ENCODE peak calls at places on chromosome 3, in eight cellular contexts. Y, Z, F, H, K, M, J and S are unnamed samples.

GRCh38 chr3:134517796-134518195 is 31.9 kb downstream of the CEP63 start:
- DNase-seq in H (no peak), M (no peak), Z (no peak), K (no peak), Y (no peak), J (no peak), F (no peak), S (no peak)

GRCh38 chr3:3739345-3740060 is 59.7 kb upstream of the LRRN1 start:
- DNase-seq in J (no peak), K (no peak), F (no peak), Y (no peak), H (no peak), Z (no peak), M (no peak), S (no peak)

GRCh38 chr3:78140274-78140673 is 1100.4 kb downstream of the ROBO2 start:
- DNase-seq in Y (no peak), K (no peak), F (no peak), H (no peak), Z (no peak), J (no peak), M (no peak), S (no peak)

GRCh38 chr3:153180860-153181372 is 18.9 kb downstream of the RAP2B start:
- DNase-seq in M (no peak), H (no peak), Y (no peak), F (no peak), J (no peak), K (no peak), Z (no peak), S (no peak)

GRCh38 chr3:46406786-46407611 is at the start of the genes CCR5AS and CCRL2:
- DNase-seq in Z (peak; percentile 29), M (no peak), H (peak; percentile 68), K (peak; percentile 45), F (no peak), J (peak; percentile 76), Y (peak; percentile 54), S (peak; percentile 82)

GRCh38 chr3:177208223-177208622 is 10.9 kb upstream of the TBL1XR1 start:
- DNase-seq in M (no peak), F (no peak), J (no peak), K (no peak), Y (no peak), H (no peak), Z (no peak), S (no peak)

GRCh38 chr3:69012111-69012835 is 1.2 kb downstream of the EOGT start:
- DNase-seq in Z (no peak), K (no peak), H (peak; percentile 51), M (peak; percentile 31), J (peak; percentile 60), F (no peak), Y (peak; percentile 81), S (no peak)

GRCh38 chr3:7062714-7063113 is 201.8 kb downstream of the GRM7 start:
- DNase-seq in M (no peak), Y (no peak), Z (no peak), J (no peak), H (no peak), K (no peak), F (no peak), S (no peak)

GRCh38 chr3:126024049-126024854 is 55.3 kb downstream of the ROPN1B start:
- DNase-seq in Z (no peak), H (no peak), Y (no peak), M (no peak), F (no peak), J (no peak), K (no peak), S (no peak)

GRCh38 chr3:105387122-105387751 is 20.5 kb downstream of the ALCAM start:
- DNase-seq in Z (no peak), Y (no peak), H (no peak), F (peak; percentile 93), K (no peak), M (no peak), J (no peak), S (no peak)

GRCh38 chr3:9879830-9880549 is at the start of gene CIDEC:
- DNase-seq in K (no peak), J (no peak), Z (no peak), M (no peak), F (no peak), Y (no peak), H (peak; percentile 60), S (no peak)

GRCh38 chr3:121957674-121958419 is 63.6 kb downstream of the SLC15A2 start:
- DNase-seq in H (no peak), M (no peak), K (no peak), F (no peak), Y (no peak), Z (no peak), J (no peak), S (no peak)

GRCh38 chr3:5017953-5018531 is 38.8 kb downstream of the BHLHE40 start:
- DNase-seq in Y (peak; percentile 56), Z (no peak), F (no peak), J (peak; percentile 86), K (no peak), H (peak; percentile 58), M (peak; percentile 73), S (no peak)

GRCh38 chr3:123692041-123692440 is 107.2 kb upstream of the HACD2 start:
- DNase-seq in M (no peak), H (no peak), K (no peak), Z (no peak), Y (peak; percentile 32), J (no peak), F (no peak), S (peak; percentile 35)

GRCh38 chr3:120182613-120183524 is 88.6 kb upstream of the GSK3B start:
- DNase-seq in Y (no peak), Z (no peak), K (no peak), J (no peak), M (peak; percentile 21), F (no peak), H (no peak), S (no peak)

GRCh38 chr3:128416578-128417150 is 50.0 kb downstream of the DNAJB8 start:
- DNase-seq in K (no peak), H (no peak), Y (no peak), J (no peak), Z (no peak), F (peak; percentile 78), M (no peak), S (peak; percentile 99)

GRCh38 chr3:128420720-128421438 is 45.8 kb downstream of the DNAJB8 start:
- DNase-seq in M (no peak), F (no peak), Y (peak; percentile 51), K (no peak), Z (no peak), H (no peak), J (no peak), S (no peak)

GRCh38 chr3:128420289-128420688 is 46.4 kb downstream of the DNAJB8 start:
- DNase-seq in K (no peak), J (no peak), M (no peak), H (no peak), Z (no peak), F (no peak), Y (peak; percentile 36), S (no peak)

GRCh38 chr3:128419311-128419710 is 47.4 kb downstream of the DNAJB8 start:
- DNase-seq in H (no peak), J (no peak), F (no peak), M (no peak), K (no peak), Y (no peak), Z (no peak), S (no peak)

DNA sequence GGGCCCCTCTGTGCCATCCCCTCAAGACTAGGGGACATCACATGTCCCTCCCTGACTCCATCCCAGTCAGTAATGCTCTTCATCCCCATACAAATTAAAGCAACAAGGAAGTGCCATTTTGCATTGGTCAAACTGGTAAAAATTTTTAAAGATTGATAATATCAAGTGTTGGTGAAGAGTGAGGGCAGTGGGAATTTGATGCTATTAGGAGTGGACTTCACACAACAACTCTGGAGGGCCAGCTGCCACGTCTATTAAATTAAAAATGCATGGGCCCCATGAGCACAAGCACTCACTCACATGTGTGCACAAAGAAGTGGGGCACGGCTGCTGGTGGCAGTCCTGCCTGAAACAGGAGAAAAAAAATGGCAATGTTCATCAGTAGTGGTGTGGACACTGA is 47.8 kb downstream of the DNAJB8 start:
- DNase-seq in J (no peak), Z (no peak), H (no peak), M (no peak), F (no peak), K (no peak), Y (no peak), S (no peak)
- TF ChIP-seq POLR2A in J (no peak), Z (no peak), H (no peak), M (no peak), F (no peak), K (no peak), Y (no peak), S (no peak)

DNA sequence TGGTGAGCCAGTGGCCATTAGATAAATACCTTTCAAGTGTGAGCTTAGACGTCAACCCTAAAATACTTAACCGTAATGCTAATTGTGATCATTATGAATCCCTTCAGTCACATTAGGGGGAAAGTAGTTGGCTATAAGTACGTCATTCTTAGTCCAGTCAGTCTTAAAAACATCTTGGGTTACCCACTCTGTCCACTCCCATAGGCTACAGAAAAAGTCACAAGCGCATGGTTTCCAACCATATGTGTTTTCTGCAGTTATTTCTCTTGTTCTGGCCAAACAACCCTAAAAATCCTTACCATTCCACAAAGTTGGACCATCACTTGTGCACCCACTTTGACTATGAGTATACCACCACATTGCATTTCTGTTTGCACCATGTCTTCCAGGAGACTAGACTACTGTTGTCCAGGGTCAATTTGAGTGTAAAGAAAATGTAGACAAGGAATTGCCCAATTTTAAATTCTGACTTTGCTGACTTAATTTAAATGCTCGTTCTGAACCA is 3.3 kb downstream of the RPL15 start:
- DNase-seq in Z (no peak), M (no peak), Y (no peak), F (no peak), H (no peak), J (no peak), K (no peak), S (no peak)
- TF ChIP-seq POLR2A in Z (no peak), M (no peak), Y (no peak), F (peak; percentile 69), H (no peak), J (no peak), K (no peak), S (no peak)

GRCh38 chr3:13345284-13345683 is 74.8 kb downstream of the NUP210 start:
- DNase-seq in Y (no peak), J (no peak), Z (no peak), F (no peak), H (no peak), K (no peak), M (no peak), S (no peak)

GRCh38 chr3:13347390-13347966 is 72.6 kb downstream of the NUP210 start:
- DNase-seq in J (no peak), F (no peak), Z (no peak), Y (no peak), K (no peak), M (no peak), H (no peak), S (no peak)

GRCh38 chr3:13348100-13348499 is 72.0 kb downstream of the NUP210 start:
- DNase-seq in Y (no peak), F (no peak), J (no peak), M (no peak), K (no peak), H (no peak), Z (no peak), S (no peak)

GRCh38 chr3:13345772-13346171 is 74.3 kb downstream of the NUP210 start:
- DNase-seq in H (no peak), K (no peak), Z (no peak), Y (no peak), F (no peak), J (no peak), M (no peak), S (no peak)

GRCh38 chr3:13346481-13347389 is 73.4 kb downstream of the NUP210 start:
- DNase-seq in F (no peak), H (no peak), Y (no peak), Z (no peak), M (no peak), J (peak; percentile 42), K (peak; percentile 67), S (no peak)
- TF ChIP-seq POLR2A in F (no peak), H (no peak), Y (no peak), Z (no peak), M (no peak), J (no peak), K (no peak), S (no peak)

GRCh38 chr3:128490650-128491070 is 2.3 kb downstream of the GATA2 start:
- DNase-seq in J (peak; percentile 6), M (no peak), K (no peak), H (no peak), Y (no peak), Z (no peak), F (no peak), S (no peak)
- TF ChIP-seq POLR2A in J (no peak), M (no peak), K (no peak), H (no peak), Y (no peak), Z (no peak), F (no peak), S (no peak)